ENCODE peak calls at places on chromosomes 7 and 10, in nine cellular contexts. W is hippocampal formation; Y is Karpas-422; N is astrocyte of the spinal cord; I is WTC11; P is A172; U is epithelial cell of proximal tubule; F is C1 segment of cervical spinal cord; B is activated T-cell treated with anti-CD3 and anti-CD28 coated beads, Interleukin-2, amount 50 U/mL, for 48 hours. M is an unnamed sample.

GRCh38 chr7:128257458-128257857 is 16.4 kb downstream of the LEP start:
- DNase-seq in W (no peak), Y (no peak), N (no peak), I (no peak), P (no peak), U (no peak), F (no peak), B (no peak), M (peak; percentile 10)

GRCh38 chr7:83105948-83106347 is 56.7 kb downstream of the PCLO start:
- DNase-seq in W (no peak), Y (no peak), N (no peak), I (no peak), P (no peak), U (no peak), F (peak; percentile 70), B (no peak), M (no peak)

GRCh38 chr10:646118-646524 is 43.3 kb downstream of the DIP2C start:
- DNase-seq in W (no peak), Y (no peak), N (no peak), I (no peak), P (no peak), U (no peak), F (no peak), B (no peak), M (no peak)

GRCh38 chr10:30433286-30433778 is 652 bp upstream of the MAP3K8 start:
- DNase-seq in W (no peak), Y (peak; percentile 85), N (peak; percentile 64), I (peak; percentile 75), P (peak; percentile 63), U (no peak), F (no peak), B (peak; percentile 75), M (no peak)

GRCh38 chr7:495326-495725 is 24.3 kb downstream of the PDGFA start:
- DNase-seq in W (no peak), Y (no peak), N (no peak), I (peak; percentile 10), P (no peak), U (no peak), F (no peak), B (no peak), M (no peak)

GRCh38 chr7:23622469-23622868 is 25.3 kb downstream of the CCDC126 start:
- DNase-seq in W (no peak), Y (no peak), N (peak; percentile 37), I (no peak), P (no peak), U (no peak), F (no peak), B (no peak), M (no peak)

GRCh38 chr10:12403119-12403518 is 53.8 kb downstream of the CAMK1D start:
- DNase-seq in W (no peak), Y (no peak), N (no peak), I (no peak), P (no peak), U (no peak), F (no peak), B (peak; percentile 10), M (no peak)

GRCh38 chr7:78499966-78500365 is 701.4 kb downstream of the PHTF2 start:
- DNase-seq in W (no peak), Y (no peak), N (no peak), I (no peak), P (no peak), U (no peak), F (no peak), B (no peak), M (no peak)

GRCh38 chr10:48266528-48266927 is 8.0 kb downstream of the FRMPD2 start:
- DNase-seq in W (no peak), Y (no peak), N (no peak), I (no peak), P (no peak), U (no peak), F (no peak), B (peak; percentile 40), M (no peak)

GRCh38 chr10:72322280-72323058 is 32.2 kb downstream of the DNAJB12 start:
- DNase-seq in W (no peak), Y (peak; percentile 55), N (peak; percentile 22), I (no peak), P (no peak), U (no peak), F (no peak), B (peak; percentile 71), M (no peak)

GRCh38 chr10:4638116-4638515 is 187.9 kb upstream of the AKR1E2 start:
- DNase-seq in W (no peak), Y (no peak), N (no peak), I (no peak), P (no peak), U (no peak), F (no peak), B (no peak), M (no peak)

GRCh38 chr7:14776266-14776665 is 126.3 kb downstream of the DGKB start:
- DNase-seq in W (no peak), Y (no peak), N (no peak), I (no peak), P (no peak), U (no peak), F (no peak), B (no peak), M (no peak)

GRCh38 chr7:137687556-137688280 is 159.1 kb downstream of the DGKI start:
- DNase-seq in W (no peak), Y (no peak), N (peak; percentile 77), I (no peak), P (peak; percentile 10), U (no peak), F (no peak), B (no peak), M (no peak)

GRCh38 chr7:94823952-94824351 is 83.4 kb upstream of the PPP1R9A start:
- DNase-seq in W (no peak), Y (no peak), N (peak; percentile 56), I (no peak), P (peak; percentile 88), U (peak; percentile 18), F (no peak), B (no peak), M (no peak)

GRCh38 chr7:6416516-6417145 is 31.1 kb downstream of the DAGLB start:
- DNase-seq in W (no peak), Y (no peak), N (no peak), I (peak; percentile 50), P (peak; percentile 66), U (no peak), F (no peak), B (no peak), M (no peak)

GRCh38 chr10:79381804-79382221 is 34.5 kb downstream of the PPIF start:
- DNase-seq in W (no peak), Y (no peak), N (peak; percentile 94), I (no peak), P (peak; percentile 97), U (no peak), F (no peak), B (peak; percentile 14), M (no peak)

GRCh38 chr10:87654212-87654611 is 5.5 kb upstream of the PAPSS2 start:
- DNase-seq in W (no peak), Y (no peak), N (no peak), I (no peak), P (no peak), U (no peak), F (no peak), B (no peak), M (no peak)

GRCh38 chr10:11142809-11143208 is 125.1 kb downstream of the CELF2 start:
- DNase-seq in W (no peak), Y (no peak), N (no peak), I (no peak), P (no peak), U (no peak), F (no peak), B (no peak), M (no peak)

GRCh38 chr7:128157906-128158305 is 83.2 kb upstream of the LEP start:
- DNase-seq in W (no peak), Y (no peak), N (no peak), I (no peak), P (no peak), U (no peak), F (no peak), B (no peak), M (no peak)

GRCh38 chr7:115476666-115477065 is 553.9 kb downstream of the TFEC start:
- DNase-seq in W (no peak), Y (no peak), N (peak; percentile 13), I (no peak), P (no peak), U (no peak), F (no peak), B (no peak), M (no peak)

GRCh38 chr10:119413738-119414611 is 128.5 kb downstream of the RGS10 start:
- DNase-seq in W (no peak), Y (no peak), N (peak; percentile 88), I (no peak), P (no peak), U (no peak), F (no peak), B (no peak), M (no peak)

GRCh38 chr7:139995034-139995915 is 67.5 kb downstream of the PARP12 start:
- DNase-seq in W (peak; percentile 76), Y (no peak), N (peak; percentile 30), I (no peak), P (peak; percentile 42), U (no peak), F (no peak), B (no peak), M (peak; percentile 90)

GRCh38 chr10:28331821-28332220 is 29.0 kb upstream of the MPP7 start:
- DNase-seq in W (no peak), Y (no peak), N (peak; percentile 95), I (no peak), P (peak; percentile 85), U (no peak), F (no peak), B (no peak), M (no peak)

GRCh38 chr7:47100815-47101435 is 481.0 kb downstream of the TNS3 start:
- DNase-seq in W (no peak), Y (peak; percentile 78), N (peak; percentile 57), I (peak; percentile 80), P (peak; percentile 80), U (no peak), F (no peak), B (peak; percentile 20), M (no peak)

GRCh38 chr10:64191304-64191703 is 670.1 kb downstream of the REEP3 start:
- DNase-seq in W (no peak), Y (no peak), N (no peak), I (no peak), P (no peak), U (no peak), F (no peak), B (no peak), M (no peak)

GRCh38 chr7:35646289-35647033 is 48.5 kb downstream of the HERPUD2 start:
- DNase-seq in W (no peak), Y (no peak), N (no peak), I (no peak), P (no peak), U (no peak), F (no peak), B (no peak), M (no peak)

GRCh38 chr10:29642996-29643395 is 8.2 kb upstream of the SVIL start:
- DNase-seq in W (no peak), Y (no peak), N (peak; percentile 84), I (no peak), P (no peak), U (no peak), F (no peak), B (no peak), M (no peak)

GRCh38 chr10:79049931-79050895 is 18.6 kb upstream of the ZMIZ1 start:
- DNase-seq in W (no peak), Y (no peak), N (no peak), I (peak; percentile 4), P (peak; percentile 42), U (no peak), F (no peak), B (peak; percentile 45), M (peak; percentile 26)

GRCh38 chr10:1148855-1149620 is 92.9 kb downstream of the WDR37 start:
- DNase-seq in W (no peak), Y (no peak), N (no peak), I (no peak), P (no peak), U (no peak), F (no peak), B (no peak), M (no peak)